ENCODE peak calls at places on chromosome 21, in five cellular contexts. P, N, F, G and A are unnamed samples.
A peak's percentile ranks its signal among the peaks of the same experiment; 100 is the strongest.

GRCh38 chr21:14569868-14570267 is 23.8 kb upstream of the SAMSN1 start:
- DNase-seq in F (no peak), P (no peak), N (no peak), G (no peak), A (no peak)

GRCh38 chr21:30193201-30193600 is 22.7 kb downstream of the CLDN8 start:
- DNase-seq in N (no peak), F (peak; percentile 9), P (no peak), G (no peak), A (no peak)

GRCh38 chr21:26449161-26449560 is 123.9 kb downstream of the CYYR1 start:
- DNase-seq in N (peak; percentile 88), F (peak; percentile 64), G (no peak), P (no peak), A (no peak)

GRCh38 chr21:34154878-34155277 is 81.5 kb downstream of the MRPS6 start:
- DNase-seq in F (no peak), P (no peak), N (no peak), G (peak; percentile 56), A (no peak)

GRCh38 chr21:27466175-27466574 is 499.3 kb upstream of the ADAMTS5 start:
- DNase-seq in G (no peak), P (no peak), N (no peak), F (peak; percentile 8), A (no peak)

GRCh38 chr21:15210235-15210678 is 145.5 kb upstream of the NRIP1 start:
- DNase-seq in P (no peak), G (no peak), F (peak; percentile 66), N (no peak), A (peak; percentile 50)

GRCh38 chr21:33865996-33866575 is 49.5 kb downstream of the ATP5PO start:
- DNase-seq in F (no peak), G (no peak), N (no peak), P (no peak), A (no peak)

GRCh38 chr21:40625991-40626390 is 221.0 kb downstream of the DSCAM start:
- DNase-seq in N (no peak), F (no peak), G (no peak), P (no peak), A (no peak)

GRCh38 chr21:26185446-26185845 is 14.9 kb upstream of the APP start:
- DNase-seq in N (peak; percentile 63), G (no peak), F (no peak), P (no peak), A (no peak)

GRCh38 chr21:46153259-46154154 is 1.9 kb downstream of the FTCD start:
- DNase-seq in F (peak; percentile 68), N (peak; percentile 31), P (peak; percentile 74), G (no peak), A (no peak)
- TF ChIP-seq CTCF in F (peak; percentile 94), N (peak; percentile 67), P (peak; percentile 65), G (peak; percentile 34), A (peak; percentile 44)

DNA sequence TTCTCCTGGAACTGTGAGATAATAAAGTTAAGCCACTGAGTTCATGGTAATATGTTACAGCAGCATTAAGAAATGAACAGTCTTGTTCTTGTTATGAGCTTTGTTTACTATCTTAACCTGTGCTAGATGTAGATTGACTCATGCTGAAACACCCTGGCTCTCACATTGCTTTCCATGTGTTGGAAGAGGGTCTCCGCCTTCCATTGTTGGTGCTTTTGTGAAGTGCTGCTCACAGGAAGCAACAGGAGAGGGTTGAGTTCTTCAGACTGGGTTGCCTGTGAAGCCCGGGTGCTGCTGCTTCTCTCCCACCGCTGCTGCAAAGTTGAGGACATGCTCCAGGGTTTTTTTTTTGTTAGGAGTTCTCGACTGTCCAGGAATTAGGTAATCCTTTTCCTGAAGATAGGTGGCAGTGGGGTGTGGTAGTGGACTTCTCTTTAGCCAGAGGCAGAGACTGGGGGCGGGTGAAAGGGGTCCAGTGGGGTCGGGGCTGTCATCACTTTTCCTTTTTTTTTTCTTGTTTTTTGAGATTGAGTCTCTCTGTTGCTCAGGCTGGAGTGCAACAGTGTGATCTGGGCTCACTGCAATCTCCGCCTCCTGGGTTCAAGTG is 28.7 kb upstream of the HMGN1 start:
- DNase-seq in G (no peak), P (no peak), N (no peak), F (peak; percentile 34), A (no peak)
- TF ChIP-seq CTCF in G (no peak), P (no peak), N (no peak), F (no peak), A (no peak)

GRCh38 chr21:37587203-37587602 is 220.6 kb downstream of the DYRK1A start:
- DNase-seq in G (no peak), N (no peak), F (no peak), P (no peak), A (no peak)

GRCh38 chr21:37579356-37579755 is 212.8 kb downstream of the DYRK1A start:
- DNase-seq in G (no peak), N (no peak), P (no peak), F (no peak), A (no peak)

GRCh38 chr21:37578471-37579126 is 212.0 kb downstream of the DYRK1A start:
- DNase-seq in N (no peak), P (no peak), F (no peak), G (no peak), A (no peak)

GRCh38 chr21:37580690-37581089 is 214.1 kb downstream of the DYRK1A start:
- DNase-seq in F (no peak), P (no peak), N (no peak), G (no peak), A (no peak)

DNA sequence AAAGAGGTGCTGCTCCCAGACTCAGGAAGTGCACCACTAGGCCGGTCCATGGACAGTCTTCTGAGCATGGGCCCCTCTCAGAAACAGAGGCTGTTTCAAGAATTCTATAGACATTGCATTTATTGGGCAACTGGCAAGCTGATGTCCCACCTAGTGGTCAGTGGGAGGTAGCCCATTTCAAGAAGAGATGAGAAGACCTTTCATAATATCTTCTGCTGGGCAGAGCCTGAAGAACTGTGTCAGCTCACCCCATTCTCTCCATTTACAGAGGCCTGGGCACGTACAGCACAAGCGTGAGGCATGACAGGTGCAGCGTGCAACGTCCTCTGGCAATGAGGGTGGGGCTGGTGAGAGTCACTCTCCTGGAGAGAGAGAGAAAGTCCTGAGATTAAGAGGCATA is 216.0 kb downstream of the DYRK1A start:
- DNase-seq in F (peak; percentile 84), G (peak; percentile 22), N (peak; percentile 52), P (peak; percentile 21), A (peak; percentile 12)
- TF ChIP-seq CTCF in F (peak; percentile 84), G (peak; percentile 51), N (peak; percentile 67), P (peak; percentile 59), A (peak; percentile 15)

GRCh38 chr21:42094811-42095210 is 23.7 kb downstream of the UMODL1 start:
- DNase-seq in P (no peak), N (no peak), F (no peak), G (no peak), A (no peak)
- TF ChIP-seq CTCF in P (no peak), N (no peak), F (no peak), G (no peak), A (no peak)

GRCh38 chr21:44845418-44846200 is 27.7 kb upstream of the SUMO3 start:
- DNase-seq in N (peak; percentile 45), F (peak; percentile 85), P (peak; percentile 54), G (no peak), A (peak; percentile 30)
- TF ChIP-seq CTCF in N (peak; percentile 39), F (peak; percentile 58), P (no peak), G (no peak), A (no peak)

GRCh38 chr21:32061755-32062154 is 188.9 kb downstream of the HUNK start:
- DNase-seq in G (no peak), F (no peak), N (no peak), P (no peak), A (no peak)

GRCh38 chr21:32055305-32055704 is 182.5 kb downstream of the HUNK start:
- DNase-seq in G (no peak), F (no peak), P (no peak), N (peak; percentile 26), A (no peak)

GRCh38 chr21:32062591-32063227 is 189.9 kb downstream of the HUNK start:
- DNase-seq in F (no peak), P (no peak), G (no peak), N (no peak), A (no peak)

DNA sequence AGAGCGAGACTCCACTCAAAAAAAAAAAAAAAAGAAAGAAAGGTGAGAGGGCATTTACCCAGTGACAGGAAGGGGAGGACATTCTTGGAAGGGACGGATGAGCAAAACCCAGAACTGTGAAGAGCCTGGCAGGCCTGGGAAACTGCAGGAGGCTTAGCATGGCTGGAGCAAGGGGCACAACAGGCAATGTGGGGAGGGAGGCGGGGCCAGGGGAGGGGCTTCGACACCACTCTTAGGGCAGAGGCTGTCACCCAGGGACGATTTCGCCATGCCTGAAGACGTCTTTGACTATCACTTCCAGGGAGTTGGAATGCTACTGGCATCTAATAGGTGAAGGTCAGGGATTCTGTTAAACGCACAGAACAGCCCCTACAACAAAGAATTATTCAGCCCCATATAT is 184.0 kb downstream of the HUNK start:
- DNase-seq in F (no peak), G (no peak), N (no peak), P (no peak), A (no peak)
- TF ChIP-seq CTCF in F (no peak), G (no peak), N (no peak), P (no peak), A (no peak)

DNA sequence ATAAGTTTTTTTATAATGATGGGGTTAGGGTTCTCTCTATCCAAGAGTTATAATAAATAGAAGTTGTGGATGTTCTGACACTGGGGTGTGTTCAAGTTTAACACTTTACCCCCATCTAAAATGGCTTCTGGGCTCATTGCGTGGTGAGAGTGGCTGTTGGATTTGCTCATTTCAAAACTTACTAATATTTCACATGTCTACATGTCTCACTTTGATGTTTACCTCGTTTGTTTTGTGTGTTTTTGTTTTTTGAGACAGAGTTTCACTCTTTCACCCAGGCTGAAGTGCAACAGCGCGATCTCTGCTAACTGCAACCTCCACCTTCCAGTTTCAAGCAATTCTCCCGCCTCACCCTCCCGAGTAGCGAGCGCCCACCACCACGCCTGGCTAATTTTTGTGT is 3.7 kb downstream of the RRP1B start:
- DNase-seq in N (no peak), G (no peak), F (no peak), P (no peak), A (no peak)
- TF ChIP-seq CTCF in N (no peak), G (no peak), F (no peak), P (no peak), A (no peak)

GRCh38 chr21:37564341-37564923 is 197.9 kb downstream of the DYRK1A start:
- DNase-seq in P (peak; percentile 74), N (peak; percentile 96), G (peak; percentile 86), F (peak; percentile 97), A (peak; percentile 55)

GRCh38 chr21:37562920-37563640 is 196.5 kb downstream of the DYRK1A start:
- DNase-seq in G (no peak), P (no peak), F (no peak), N (no peak), A (no peak)

GRCh38 chr21:37561941-37562919 is 195.7 kb downstream of the DYRK1A start:
- DNase-seq in F (no peak), P (no peak), G (no peak), N (no peak), A (no peak)

GRCh38 chr21:37564924-37565529 is 198.5 kb downstream of the DYRK1A start:
- DNase-seq in G (no peak), P (no peak), N (no peak), F (no peak), A (no peak)

GRCh38 chr21:37563641-37564340 is 197.2 kb downstream of the DYRK1A start:
- DNase-seq in F (peak; percentile 97), P (peak; percentile 91), N (peak; percentile 90), G (peak; percentile 92), A (peak; percentile 83)
- TF ChIP-seq CTCF in F (peak; percentile 49), P (peak; percentile 62), N (peak; percentile 34), G (peak; percentile 47), A (peak; percentile 64)